ENCODE peak calls at places on chromosomes 11 and 22, in ten cellular contexts. T, O, P, S, X, N, W, U, Q and M are unnamed samples.

GRCh38 chr11:69174841-69175240 is 19.1 kb downstream of the SMIM38 start:
- DNase-seq in T (no peak), W (no peak), Q (no peak), P (no peak), X (no peak), O (no peak), U (no peak), N (no peak), S (no peak), M (no peak)

GRCh38 chr11:65625628-65626342 is 10.2 kb downstream of the PCNX3 start:
- DNase-seq in U (peak; percentile 75), Q (peak; percentile 63), N (no peak), O (peak; percentile 14), P (peak; percentile 50), X (no peak), W (peak; percentile 62), T (peak; percentile 66), S (peak; percentile 32), M (peak; percentile 53)

GRCh38 chr11:94000641-94001040 is 20.5 kb upstream of the HEPHL1 start:
- DNase-seq in P (no peak), S (no peak), Q (no peak), X (no peak), O (no peak), N (no peak), T (no peak), W (no peak), U (no peak), M (no peak)

GRCh38 chr22:39898997-39899396 is 1.9 kb upstream of the GRAP2 start:
- DNase-seq in U (no peak), S (no peak), X (no peak), N (no peak), W (peak; percentile 89), P (no peak), O (no peak), Q (no peak), T (no peak), M (no peak)

GRCh38 chr11:133525976-133526375 is 6.3 kb downstream of the OPCML start:
- DNase-seq in T (no peak), X (no peak), N (no peak), S (no peak), W (no peak), Q (no peak), O (no peak), U (no peak), P (no peak), M (no peak)

GRCh38 chr11:58618215-58618614 is 4.2 kb upstream of the CNTF start:
- DNase-seq in U (peak; percentile 24), X (no peak), S (no peak), Q (no peak), W (no peak), N (no peak), T (peak; percentile 28), P (no peak), O (no peak), M (no peak)

GRCh38 chr11:30960387-30960992 is 374.3 kb upstream of the MPPED2 start:
- DNase-seq in P (peak; percentile 78), S (no peak), N (peak; percentile 33), X (no peak), T (peak; percentile 35), W (peak; percentile 31), O (no peak), Q (no peak), U (peak; percentile 73), M (no peak)

GRCh38 chr11:66725114-66725513 is 3.9 kb downstream of the SPTBN2 start:
- DNase-seq in W (no peak), O (no peak), T (no peak), U (no peak), Q (no peak), P (no peak), X (no peak), N (no peak), S (no peak), M (no peak)

GRCh38 chr11:79864882-79865281 is 424.1 kb upstream of the TENM4 start:
- DNase-seq in P (no peak), S (no peak), X (no peak), T (no peak), O (no peak), N (peak; percentile 7), W (no peak), U (no peak), Q (no peak), M (no peak)

GRCh38 chr11:76785513-76785912 is 2.4 kb downstream of the TSKU start:
- DNase-seq in S (no peak), U (peak; percentile 66), W (no peak), X (no peak), T (no peak), N (no peak), P (no peak), Q (no peak), O (no peak), M (no peak)

GRCh38 chr22:50605349-50606074 is 4.9 kb downstream of the MAPK8IP2 start:
- DNase-seq in Q (no peak), U (no peak), N (no peak), W (no peak), S (no peak), P (no peak), X (no peak), O (no peak), T (no peak), M (no peak)

GRCh38 chr11:95697614-95698408 is 91.8 kb downstream of the FAM76B start:
- DNase-seq in S (no peak), X (no peak), N (no peak), P (no peak), Q (no peak), U (no peak), T (no peak), O (no peak), W (peak; percentile 41), M (no peak)

GRCh38 chr11:64760759-64761417 is 1.1 kb upstream of the PYGM start:
- DNase-seq in T (no peak), Q (no peak), S (no peak), O (no peak), U (no peak), N (no peak), X (no peak), W (no peak), P (no peak), M (no peak)

GRCh38 chr11:58574851-58575250 is 805 bp downstream of the LPXN start:
- DNase-seq in Q (no peak), O (no peak), W (no peak), S (no peak), N (no peak), U (no peak), X (no peak), P (peak; percentile 29), T (no peak), M (no peak)

GRCh38 chr11:104795511-104796213 is 102.6 kb downstream of the CASP12 start:
- DNase-seq in O (no peak), T (no peak), X (no peak), W (no peak), N (no peak), U (no peak), Q (no peak), P (no peak), S (no peak), M (no peak)

GRCh38 chr11:82790723-82791487 is 57.2 kb upstream of the FAM181B start:
- DNase-seq in N (no peak), S (no peak), T (no peak), O (no peak), Q (no peak), P (peak; percentile 2), U (no peak), X (no peak), W (no peak), M (no peak)

GRCh38 chr11:26916805-26917204 is 77.1 kb upstream of the FIBIN start:
- DNase-seq in Q (no peak), T (no peak), U (no peak), S (no peak), P (no peak), W (no peak), N (no peak), X (no peak), O (no peak), M (no peak)

GRCh38 chr11:101866619-101867491 is 48.0 kb upstream of the CEP126 start:
- DNase-seq in S (no peak), O (no peak), Q (no peak), N (no peak), T (no peak), W (no peak), U (no peak), X (no peak), P (no peak), M (no peak)

GRCh38 chr11:27703453-27703852 is 3.2 kb upstream of the BDNF start:
- DNase-seq in P (peak; percentile 50), W (no peak), O (no peak), U (no peak), X (no peak), Q (no peak), S (no peak), N (no peak), T (no peak), M (no peak)

GRCh38 chr22:37496651-37497599 is 10.7 kb upstream of the MFNG start:
- DNase-seq in W (no peak), O (no peak), N (no peak), Q (no peak), P (peak; percentile 89), S (no peak), X (no peak), T (no peak), U (peak; percentile 76), M (no peak)

GRCh38 chr11:11973866-11974265 is 34.6 kb downstream of the DKK3 start:
- DNase-seq in O (no peak), W (no peak), N (no peak), Q (no peak), U (no peak), T (no peak), S (no peak), X (no peak), P (no peak), M (no peak)

GRCh38 chr22:50656122-50657070 is 16.2 kb upstream of the SHANK3 start:
- DNase-seq in W (no peak), O (no peak), P (peak; percentile 57), S (no peak), U (no peak), N (no peak), T (no peak), Q (no peak), X (no peak), M (no peak)

GRCh38 chr11:81237139-81237538 is 1496.5 kb downstream of the FAM181B start:
- DNase-seq in W (peak; percentile 31), U (peak; percentile 74), X (no peak), P (peak; percentile 37), T (peak; percentile 50), S (no peak), N (peak; percentile 70), Q (peak; percentile 1), O (no peak), M (no peak)

GRCh38 chr11:125072210-125072960 is 9.3 kb downstream of the SLC37A2 start:
- DNase-seq in N (no peak), U (no peak), X (no peak), Q (peak; percentile 16), W (peak; percentile 90), T (peak; percentile 42), O (no peak), P (no peak), S (no peak), M (no peak)

GRCh38 chr11:7422544-7423331 is 62.6 kb upstream of the OLFML1 start:
- DNase-seq in U (no peak), W (peak; percentile 54), X (no peak), P (no peak), T (no peak), N (no peak), O (no peak), Q (no peak), S (no peak), M (no peak)

GRCh38 chr11:120210651-120211521 is at the start of gene OAF:
- DNase-seq in W (peak; percentile 82), N (peak; percentile 16), X (peak; percentile 33), S (peak; percentile 35), T (peak; percentile 79), Q (peak; percentile 59), U (peak; percentile 94), P (peak; percentile 85), O (peak; percentile 64), M (no peak)

GRCh38 chr11:72860592-72860991 is 46.4 kb downstream of the ATG16L2 start:
- DNase-seq in X (no peak), Q (no peak), O (no peak), N (no peak), P (no peak), U (no peak), W (no peak), S (no peak), T (no peak), M (no peak)

GRCh38 chr11:87020764-87021365 is 16.9 kb upstream of the TMEM135 start:
- DNase-seq in U (no peak), P (peak; percentile 19), Q (no peak), W (no peak), X (no peak), T (no peak), S (no peak), O (no peak), N (no peak), M (no peak)